ENCODE peak calls at places on chromosomes 13 and 19, in ten cellular contexts. J is effector memory CD4-positive, alpha-beta T cell; F is right lobe of liver; H is HCT116; L is transverse colon; O is pancreas; M is GM23248; C is MM.1S; K is esophagus muscularis mucosa; R is ascending aorta. S is an unnamed sample. For H3K9me3 and H3K27me3, the result is how much of the 10 kb centered on the place peaks cover.

GRCh38 chr19:13938361-13939027 is at the start of gene PODNL1:
- DNase-seq in K (no peak), L (no peak), F (no peak), J (no peak), H (no peak), M (peak), O (no peak), C (no peak), R (no peak), S (no peak)

GRCh38 chr19:56823417-56823816 is 17.1 kb downstream of the PEG3 start:
- DNase-seq in M (no peak), R (no peak), J (no peak), H (no peak), F (no peak), O (no peak), K (peak), L (no peak), C (no peak), S (no peak)

GRCh38 chr13:112072531-112073244 is 5.7 kb downstream of the SOX1 start:
- DNase-seq in C (no peak), H (no peak), L (no peak), R (no peak), K (no peak), M (no peak), F (no peak), J (no peak), O (no peak), S (no peak)

GRCh38 chr19:40281381-40282208 is 3.5 kb downstream of the AKT2 start:
- DNase-seq in H (no peak), O (no peak), L (no peak), M (peak), R (no peak), J (no peak), F (no peak), K (no peak), C (no peak), S (no peak)

GRCh38 chr13:114286808-114287207 is 5.4 kb downstream of the UPF3A start:
- DNase-seq in L (no peak), O (no peak), R (no peak), H (no peak), C (no peak), J (no peak), F (no peak), M (peak), K (no peak), S (no peak)

GRCh38 chr13:59409651-59410200 is 754.0 kb downstream of the DIAPH3 start:
- DNase-seq in J (no peak), R (no peak), C (no peak), F (no peak), O (no peak), H (no peak), L (no peak), M (no peak), K (no peak), S (no peak)

GRCh38 chr13:36815069-36815468 is 4.0 kb upstream of the RFXAP start:
- DNase-seq in F (no peak), H (peak), L (no peak), C (no peak), R (no peak), K (no peak), M (peak), J (no peak), O (no peak), S (peak)

GRCh38 chr13:47288546-47288945 is 391.7 kb upstream of the HTR2A start:
- DNase-seq in R (no peak), C (no peak), K (no peak), M (no peak), H (no peak), F (no peak), O (no peak), J (no peak), L (no peak), S (no peak)

GRCh38 chr19:17020380-17020779 is 6.2 kb downstream of the CPAMD8 start:
- DNase-seq in K (no peak), F (no peak), C (no peak), J (no peak), R (no peak), L (no peak), O (no peak), H (no peak), M (no peak), S (no peak)

GRCh38 chr19:11539495-11540365 is 1.1 kb downstream of the CNN1 start:
- DNase-seq in R (peak), K (no peak), O (no peak), H (no peak), L (peak), M (peak), J (no peak), C (no peak), F (no peak), S (no peak)

GRCh38 chr13:49563513-49563912 is 21.8 kb downstream of the RCBTB1 start:
- DNase-seq in J (no peak), O (no peak), C (no peak), L (no peak), F (no peak), K (no peak), H (no peak), R (no peak), M (peak), S (no peak)

GRCh38 chr19:16899566-16900075 is 10.8 kb downstream of the F2RL3 start:
- DNase-seq in M (peak), R (no peak), J (no peak), L (peak), K (no peak), O (no peak), F (no peak), H (peak), C (peak), S (no peak)

GRCh38 chr19:29625316-29625715 is 19.2 kb downstream of the POP4 start:
- DNase-seq in F (no peak), K (no peak), M (no peak), H (no peak), L (no peak), C (no peak), O (no peak), J (no peak), R (no peak), S (no peak)

GRCh38 chr19:55370305-55370988 is at the start of gene IL11:
- DNase-seq in M (peak), L (no peak), J (no peak), C (no peak), H (no peak), R (no peak), K (no peak), F (no peak), O (no peak), S (no peak)

GRCh38 chr13:75173457-75174356 is 308.3 kb downstream of the TBC1D4 start:
- DNase-seq in J (no peak), F (peak), R (no peak), C (no peak), O (no peak), K (no peak), H (no peak), L (no peak), M (no peak), S (no peak)

GRCh38 chr19:1503089-1503924 is 9.5 kb downstream of the ADAMTSL5 start:
- DNase-seq in O (peak), H (no peak), J (peak), M (peak), C (peak), L (peak), K (no peak), F (no peak), R (peak), S (peak)

GRCh38 chr13:98473792-98474153 is 103.1 kb downstream of the STK24 start:
- DNase-seq in M (no peak), F (no peak), O (no peak), K (no peak), L (no peak), J (no peak), R (no peak), C (no peak), H (no peak), S (no peak)

GRCh38 chr19:18379803-18380747 is 5.9 kb upstream of the GDF15 start:
- DNase-seq in F (peak), R (peak), M (peak), C (no peak), L (peak), H (peak), O (peak), J (no peak), K (peak), S (no peak)

GRCh38 chr13:37701306-37701705 is 102.7 kb upstream of the POSTN start:
- DNase-seq in J (no peak), M (peak), R (no peak), C (no peak), H (no peak), F (no peak), O (no peak), L (no peak), K (no peak), S (no peak)

GRCh38 chr19:4140237-4140711 is 13.2 kb upstream of the CREB3L3 start:
- DNase-seq in R (no peak), M (peak), F (no peak), O (no peak), J (no peak), C (peak), K (no peak), H (peak), L (peak), S (peak)

GRCh38 chr13:46614582-46614981 is 61.6 kb downstream of the LRCH1 start:
- DNase-seq in K (no peak), L (no peak), H (no peak), J (no peak), O (no peak), C (no peak), M (no peak), R (no peak), F (no peak), S (no peak)

GRCh38 chr19:38319421-38320258 is at the start of gene KCNK6:
- DNase-seq in C (no peak), L (peak), R (no peak), M (peak), J (peak), K (no peak), H (no peak), O (peak), F (peak), S (no peak)

GRCh38 chr19:44142014-44142523 is 715 bp downstream of the ZNF234 start:
- DNase-seq in F (no peak), C (no peak), L (no peak), J (no peak), R (no peak), K (no peak), M (peak), O (no peak), H (no peak), S (no peak)

GRCh38 chr19:55454787-55455243 is 6.6 kb downstream of the ISOC2 start:
- DNase-seq in J (no peak), C (no peak), R (no peak), K (no peak), O (no peak), L (no peak), M (peak), F (no peak), H (no peak), S (peak)

GRCh38 chr19:11496391-11497163 is 9.1 kb downstream of the ZNF653 start:
- DNase-seq in K (no peak), O (peak), L (peak), F (peak), C (peak), R (peak), J (peak), M (peak), H (peak), S (peak)

GRCh38 chr13:43751624-43752023 is 35.1 kb downstream of the ENOX1 start:
- DNase-seq in R (no peak), H (no peak), O (no peak), K (no peak), L (no peak), M (no peak), J (no peak), F (no peak), C (no peak), S (no peak)

GRCh38 chr13:43339843-43340550 is 316.6 kb downstream of the DNAJC15 start:
- DNase-seq in L (no peak), O (no peak), K (no peak), H (no peak), R (no peak), M (peak), C (no peak), J (no peak), F (no peak), S (no peak)

GRCh38 chr19:48529156-48529555 is 17.5 kb upstream of the LMTK3 start:
- DNase-seq in L (no peak), H (no peak), K (no peak), M (no peak), F (no peak), C (no peak), R (no peak), O (no peak), J (no peak), S (no peak)
- H3K9me3 ChIP-seq in L (under half), H (under half), K (under half), M (under half), F (under half), C (under half), R (under half), O (under half), J (under half), S (under half)

DNA sequence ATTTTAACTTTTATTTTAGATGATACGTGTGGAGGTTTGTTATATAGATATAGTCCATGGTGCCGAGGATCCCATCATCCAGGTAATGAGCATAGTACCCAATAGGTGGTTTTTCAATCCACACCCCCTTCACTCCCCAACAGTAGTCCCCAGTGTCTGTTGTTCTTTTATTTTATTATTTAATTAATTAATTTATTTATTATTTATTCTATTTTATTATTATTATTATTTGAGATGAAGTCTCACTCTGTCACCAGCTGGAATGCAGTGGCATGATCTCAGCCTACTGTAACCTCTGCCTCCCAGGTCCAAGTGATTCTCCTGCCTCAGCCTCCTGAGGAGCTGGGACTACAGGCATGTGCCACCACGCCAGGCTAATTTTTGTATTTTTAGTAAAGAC is 2086.2 kb downstream of the PCDH9 start:
- DNase-seq in O (no peak), F (no peak), M (no peak), K (no peak), C (no peak), R (no peak), H (no peak), L (no peak), J (no peak), S (no peak)
- H3K27me3 ChIP-seq in O (under half), F (under half), M (under half), K (under half), C (under half), R (under half), H (under half), L (under half), J (under half), S (under half)

GRCh38 chr13:97145057-97145456 is 77.1 kb upstream of the MBNL2 start:
- DNase-seq in R (no peak), K (no peak), H (no peak), L (no peak), M (no peak), O (no peak), F (no peak), J (no peak), C (no peak), S (no peak)
- H3K9me3 ChIP-seq in R (under half), K (under half), H (under half), L (under half), M (under half), O (under half), F (under half), J (under half), C (under half), S (under half)

GRCh38 chr13:25943081-25943480 is 108.7 kb downstream of the SHISA2 start:
- DNase-seq in C (no peak), F (no peak), M (no peak), R (peak), K (no peak), L (no peak), J (no peak), H (no peak), O (no peak), S (no peak)

GRCh38 chr13:25939961-25940687 is 111.7 kb downstream of the SHISA2 start:
- DNase-seq in M (no peak), O (no peak), L (no peak), C (no peak), K (no peak), H (no peak), F (no peak), R (peak), J (no peak), S (no peak)

GRCh38 chr13:25948910-25949309 is 102.9 kb downstream of the SHISA2 start:
- DNase-seq in H (no peak), M (no peak), F (no peak), O (no peak), C (no peak), J (no peak), R (no peak), L (no peak), K (no peak), S (no peak)

GRCh38 chr13:25943666-25944065 is 108.2 kb downstream of the SHISA2 start:
- DNase-seq in H (no peak), R (no peak), O (no peak), J (no peak), M (peak), F (no peak), C (no peak), L (no peak), K (no peak), S (no peak)

GRCh38 chr13:25945596-25945995 is 106.2 kb downstream of the SHISA2 start:
- DNase-seq in J (no peak), K (no peak), R (no peak), F (no peak), C (no peak), M (no peak), L (no peak), O (no peak), H (no peak), S (no peak)
- H3K27me3 ChIP-seq in J (under half), K (under half), R (under half), F (under half), C (under half), M (under half), L (under half), O (under half), H (half or more), S (under half)

DNA sequence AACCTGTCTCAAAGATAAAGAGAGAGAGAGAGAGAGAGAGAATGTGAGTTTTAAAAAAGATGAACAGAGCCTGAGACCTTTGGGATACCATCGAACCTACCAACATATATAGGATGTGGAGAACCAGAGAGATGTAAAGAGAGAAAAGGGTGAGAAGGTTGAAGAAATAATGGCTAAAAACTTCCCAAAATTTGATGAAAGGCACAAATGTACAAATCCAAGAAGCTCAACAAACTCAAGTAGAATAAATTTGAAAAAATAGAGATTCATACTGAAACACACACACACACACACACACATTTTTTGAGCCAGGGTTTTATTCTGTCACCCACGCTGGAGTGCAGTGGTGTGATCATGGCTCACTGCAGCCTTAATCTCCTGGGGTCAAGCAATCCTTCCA is 16.3 kb downstream of the ZNF558 start:
- DNase-seq in M (no peak), H (no peak), L (no peak), F (no peak), K (peak), C (no peak), J (no peak), O (no peak), R (no peak), S (no peak)
- H3K9me3 ChIP-seq in M (under half), H (half or more), L (half or more), F (under half), K (half or more), C (under half), J (under half), O (under half), R (half or more), S (under half)

GRCh38 chr13:30928971-30929370 is 3.5 kb upstream of the TEX26 start:
- DNase-seq in M (no peak), R (no peak), F (no peak), H (no peak), O (no peak), K (peak), C (no peak), L (no peak), J (no peak), S (no peak)
- H3K27me3 ChIP-seq in M (under half), R (under half), F (under half), H (under half), O (under half), K (under half), C (under half), L (under half), J (under half), S (under half)

GRCh38 chr13:97193577-97193976 is 28.6 kb upstream of the MBNL2 start:
- DNase-seq in M (no peak), O (no peak), J (no peak), R (no peak), C (no peak), K (no peak), L (no peak), F (no peak), H (no peak), S (no peak)
- H3K9me3 ChIP-seq in M (under half), O (under half), J (under half), R (under half), C (under half), K (under half), L (under half), F (under half), H (under half), S (under half)